ENCODE peak calls at places on chromosomes 6 and 20, in five cellular contexts. W is HepG2, D is H1, T is NT2/D1, N is GM12878. B is an unnamed sample.

GRCh38 chr6:139017227-139017626 is 11.3 kb upstream of the ABRACL start:
- DNase-seq in T (no peak), D (peak; percentile 33), W (no peak), N (no peak), B (no peak)

GRCh38 chr6:41160933-41161332 is 2.0 kb downstream of the TREM2 start:
- DNase-seq in W (no peak), N (no peak), T (no peak), D (peak; percentile 31), B (no peak)

GRCh38 chr6:43862925-43863324 is 92.9 kb downstream of the VEGFA start:
- DNase-seq in N (no peak), D (no peak), W (no peak), T (no peak), B (no peak)

GRCh38 chr6:108820011-108820410 is 28.2 kb upstream of the ARMC2 start:
- DNase-seq in T (no peak), D (no peak), W (no peak), N (no peak), B (no peak)

GRCh38 chr6:130466052-130466743 is 100.4 kb downstream of the TMEM200A start:
- DNase-seq in T (no peak), W (no peak), N (no peak), D (no peak), B (no peak)

GRCh38 chr6:14211596-14211961 is 94.0 kb downstream of the CD83 start:
- DNase-seq in W (peak; percentile 12), T (peak; percentile 42), D (no peak), N (no peak), B (peak; percentile 31)

GRCh38 chr6:20335872-20336271 is 65.8 kb upstream of the E2F3 start:
- DNase-seq in T (no peak), W (no peak), D (no peak), N (no peak), B (no peak)

GRCh38 chr6:46105568-46105967 is 24.2 kb upstream of the ENPP4 start:
- DNase-seq in N (no peak), D (no peak), T (no peak), W (peak; percentile 9), B (no peak)

GRCh38 chr6:168925671-168926070 is 328.0 kb downstream of the THBS2 start:
- DNase-seq in D (no peak), W (no peak), N (no peak), T (no peak), B (no peak)

GRCh38 chr20:51487525-51488279 is 54.8 kb downstream of the NFATC2 start:
- DNase-seq in T (no peak), D (no peak), N (no peak), W (peak; percentile 29), B (peak; percentile 21)
- TF ChIP-seq SUZ12 in T (no peak), D (no peak), N (no peak), W (no peak), B (no peak)

DNA sequence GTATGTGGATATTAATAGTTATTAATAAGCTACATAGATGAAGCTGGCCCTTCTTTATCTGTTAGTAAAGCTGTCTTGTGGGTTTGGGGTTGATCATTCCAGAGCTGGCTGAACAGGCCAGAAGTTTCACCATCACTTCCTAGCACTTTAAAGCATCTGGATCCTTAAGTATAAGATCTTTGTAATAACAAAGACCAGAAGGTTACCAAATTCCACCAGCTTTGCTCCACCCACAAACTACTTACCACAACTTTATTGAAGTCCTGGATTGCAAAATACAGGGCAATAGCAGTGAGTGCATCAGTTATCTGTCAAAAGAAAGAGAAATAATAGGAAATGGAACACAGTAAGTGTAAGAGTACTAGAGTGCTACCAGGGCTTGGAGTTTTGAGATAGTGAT is 33.0 kb downstream of the PIGU start:
- DNase-seq in T (no peak), D (no peak), W (no peak), N (no peak), B (no peak)
- TF ChIP-seq SUZ12 in T (no peak), D (no peak), W (no peak), N (no peak), B (no peak)

GRCh38 chr6:164942271-164942670 is 367.1 kb downstream of the C6orf118 start:
- DNase-seq in D (no peak), N (no peak), T (no peak), W (no peak), B (no peak)
- TF ChIP-seq SUZ12 in D (no peak), N (no peak), T (no peak), W (no peak), B (no peak)

DNA sequence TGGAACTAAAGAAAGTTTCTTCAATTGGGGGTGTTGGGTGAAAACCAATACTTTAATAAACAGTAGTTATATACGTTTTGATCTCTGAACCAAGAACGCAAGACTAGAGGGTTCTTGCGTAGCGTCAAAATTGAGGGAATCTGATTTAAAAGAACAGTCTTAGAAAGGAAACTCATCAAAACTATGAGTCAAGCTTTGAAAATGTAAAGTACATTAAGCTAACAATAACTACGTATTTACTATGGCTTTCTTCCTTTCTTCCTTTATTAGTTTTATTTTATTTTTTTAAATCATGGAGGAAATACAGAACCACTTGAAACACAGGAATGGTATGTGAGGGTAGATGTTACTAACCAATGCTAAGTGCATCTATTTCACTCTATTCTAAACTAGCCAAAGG is 287.0 kb upstream of the RSPO3 start:
- DNase-seq in N (no peak), T (no peak), W (no peak), D (no peak), B (no peak)
- TF ChIP-seq SUZ12 in N (no peak), T (no peak), W (no peak), D (no peak), B (no peak)

GRCh38 chr6:112781236-112781635 is 434.1 kb downstream of the RFPL4B start:
- DNase-seq in T (no peak), N (no peak), D (no peak), W (peak; percentile 5), B (no peak)

GRCh38 chr6:112785408-112785807 is 438.3 kb downstream of the RFPL4B start:
- DNase-seq in D (no peak), T (no peak), N (no peak), W (no peak), B (no peak)

GRCh38 chr6:112780498-112781096 is 433.5 kb downstream of the RFPL4B start:
- DNase-seq in D (peak; percentile 75), N (peak; percentile 24), W (peak; percentile 76), T (peak; percentile 64), B (peak; percentile 72)
- TF ChIP-seq SUZ12 in D (no peak), N (no peak), W (no peak), T (no peak), B (no peak)

GRCh38 chr20:41135888-41136243 is 1.5 kb upstream of the PLCG1 start:
- DNase-seq in N (no peak), T (no peak), W (no peak), D (no peak), B (no peak)
- TF ChIP-seq SUZ12 in N (no peak), T (no peak), W (no peak), D (no peak), B (no peak)

GRCh38 chr6:18845891-18846290 is 458.7 kb downstream of the RNF144B start:
- DNase-seq in W (no peak), T (no peak), D (no peak), N (no peak), B (no peak)
- TF ChIP-seq SUZ12 in W (no peak), T (no peak), D (no peak), N (no peak), B (no peak)

GRCh38 chr20:44219791-44220190 is 9.2 kb upstream of the OSER1 start:
- DNase-seq in D (no peak), W (no peak), T (no peak), N (no peak), B (no peak)

GRCh38 chr20:44219287-44219686 is 8.7 kb upstream of the OSER1 start:
- DNase-seq in N (no peak), W (no peak), D (no peak), T (no peak), B (no peak)

GRCh38 chr20:44218441-44218840 is 7.9 kb upstream of the OSER1 start:
- DNase-seq in T (no peak), W (no peak), D (no peak), N (no peak), B (no peak)

GRCh38 chr20:44215125-44215524 is 4.6 kb upstream of the OSER1 start:
- DNase-seq in D (peak; percentile 74), W (peak; percentile 78), T (no peak), N (no peak), B (peak; percentile 61)

DNA sequence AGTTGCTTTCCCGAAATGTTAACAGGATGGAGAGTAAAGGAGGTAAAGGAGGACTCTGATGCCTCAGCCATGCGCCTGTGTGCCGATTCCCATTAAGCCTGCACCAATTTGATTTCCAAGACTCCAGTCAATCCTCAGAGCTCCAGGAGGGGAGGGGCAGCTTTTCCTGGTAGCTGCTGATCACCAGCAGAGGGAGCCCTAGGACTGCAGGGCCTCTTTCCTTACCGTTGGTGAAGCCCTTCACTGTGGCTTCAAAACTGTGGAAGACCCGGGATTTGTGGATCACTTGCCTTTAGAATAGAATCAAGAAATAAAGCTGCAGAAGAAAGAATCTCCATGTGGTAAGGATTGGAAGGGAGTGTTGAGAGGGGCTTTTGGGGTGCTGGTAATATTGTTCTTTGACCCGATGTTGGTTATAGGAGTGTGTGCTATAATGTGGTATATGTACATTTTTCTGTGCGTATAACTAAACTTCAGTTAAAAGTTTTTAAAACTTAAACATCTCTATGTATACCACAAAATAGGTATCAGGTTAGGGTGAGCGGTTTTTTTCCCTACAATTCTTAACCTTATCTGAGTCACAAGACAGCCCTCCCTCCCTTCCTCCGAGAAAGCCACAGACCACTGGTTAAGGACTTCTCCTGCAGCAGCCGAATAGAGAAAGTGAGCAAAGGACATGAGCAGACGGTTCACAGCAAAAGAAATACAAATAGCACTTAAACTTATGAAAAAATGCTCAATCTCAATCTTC is 6.9 kb upstream of the OSER1 start:
- DNase-seq in D (peak; percentile 81), W (peak; percentile 82), T (peak; percentile 79), N (no peak), B (peak; percentile 72)
- TF ChIP-seq SUZ12 in D (no peak), W (no peak), T (no peak), N (no peak), B (no peak)

GRCh38 chr20:33005132-33005566 is 916 bp upstream of the SUN5 start:
- DNase-seq in N (no peak), W (peak; percentile 72), D (no peak), T (peak; percentile 32), B (no peak)
- TF ChIP-seq SUZ12 in N (no peak), W (no peak), D (no peak), T (no peak), B (no peak)

DNA sequence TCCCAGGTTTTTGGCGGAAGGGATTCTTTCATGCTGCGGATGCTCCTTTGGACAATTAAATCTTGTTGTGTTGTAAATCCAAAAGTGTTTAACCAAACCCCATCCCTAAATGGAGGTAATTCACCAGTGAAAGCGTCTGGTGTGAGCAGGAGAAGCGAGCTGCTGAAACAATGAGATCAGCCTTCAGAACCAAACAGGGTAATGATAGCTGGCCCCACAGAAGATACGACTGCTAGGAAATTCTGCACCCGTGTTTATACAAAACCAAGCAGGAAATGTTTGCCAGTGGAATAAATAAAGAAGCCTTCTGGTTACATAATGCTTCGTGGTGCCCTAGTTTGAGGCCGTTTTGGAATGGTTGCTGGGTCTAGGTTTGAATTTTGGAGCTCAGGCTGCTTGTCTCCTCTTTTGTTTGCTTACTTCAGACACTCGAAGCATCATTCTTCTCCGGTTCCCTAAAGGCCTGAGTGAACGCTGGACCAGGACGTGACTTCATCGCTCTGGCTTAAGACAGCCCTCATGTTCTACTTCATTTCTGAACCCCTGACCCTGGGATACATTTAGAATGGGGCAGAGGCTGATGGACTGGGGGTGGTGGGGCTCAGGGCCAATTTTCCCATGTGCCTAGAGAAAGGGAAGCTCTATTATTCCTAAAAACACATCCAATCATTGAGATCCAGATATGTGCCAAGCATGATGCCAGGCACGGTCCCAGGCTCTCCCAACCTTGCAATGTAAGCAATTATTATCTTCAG is 61.6 kb upstream of the JAG1 start:
- DNase-seq in D (no peak), T (no peak), N (no peak), W (no peak), B (no peak)
- TF ChIP-seq SUZ12 in D (no peak), T (no peak), N (no peak), W (no peak), B (no peak)